ENCODE peak calls at places on chromosomes 5 and 9, in ten cellular contexts. R, C, L, K, Z, F, J, H, G and U are unnamed samples.

GRCh38 chr9:129131300-129132145 is 20.3 kb downstream of the PTPA start:
- DNase-seq in R (peak; percentile 89), C (peak; percentile 82), L (peak; percentile 84), K (peak; percentile 68), Z (peak; percentile 50), F (peak; percentile 89), J (peak; percentile 78), H (peak; percentile 82), G (peak; percentile 69), U (peak; percentile 76)

GRCh38 chr9:97900103-97900737 is 22.1 kb downstream of the TRMO start:
- DNase-seq in R (no peak), C (peak; percentile 11), L (no peak), K (no peak), Z (peak; percentile 72), F (no peak), J (no peak), H (no peak), G (no peak), U (no peak)

GRCh38 chr9:135105211-135105745 is 17.8 kb downstream of the OLFM1 start:
- DNase-seq in R (no peak), C (peak; percentile 28), L (no peak), K (no peak), Z (no peak), F (no peak), J (no peak), H (no peak), G (no peak), U (no peak)

GRCh38 chr5:88813805-88814584 is 69.0 kb downstream of the MEF2C start:
- DNase-seq in R (no peak), C (no peak), L (peak; percentile 82), K (no peak), Z (no peak), F (no peak), J (no peak), H (no peak), G (no peak), U (no peak)

GRCh38 chr5:154712518-154713437 is 42.4 kb upstream of the LARP1 start:
- DNase-seq in R (no peak), C (no peak), L (peak; percentile 88), K (no peak), Z (peak; percentile 4), F (peak; percentile 41), J (no peak), H (no peak), G (no peak), U (no peak)

GRCh38 chr9:108002296-108003056 is 512.9 kb upstream of the KLF4 start:
- DNase-seq in R (no peak), C (no peak), L (peak; percentile 62), K (no peak), Z (no peak), F (no peak), J (no peak), H (no peak), G (no peak), U (no peak)

GRCh38 chr9:137310190-137311052 is 8.3 kb upstream of the NRARP start:
- DNase-seq in R (no peak), C (no peak), L (peak; percentile 53), K (no peak), Z (no peak), F (no peak), J (no peak), H (no peak), G (no peak), U (no peak)

GRCh38 chr5:141223112-141223783 is at the start of gene PCDHB14:
- DNase-seq in R (no peak), C (peak; percentile 23), L (no peak), K (no peak), Z (peak; percentile 62), F (peak; percentile 60), J (no peak), H (no peak), G (no peak), U (peak; percentile 68)

GRCh38 chr5:107204413-107204812 is 466.3 kb downstream of the EFNA5 start:
- DNase-seq in R (no peak), C (no peak), L (no peak), K (no peak), Z (no peak), F (no peak), J (no peak), H (no peak), G (no peak), U (no peak)

GRCh38 chr5:179699640-179700298 is 1.0 kb downstream of the CANX start:
- DNase-seq in R (no peak), C (no peak), L (no peak), K (no peak), Z (peak; percentile 32), F (peak; percentile 55), J (no peak), H (no peak), G (no peak), U (no peak)

GRCh38 chr5:36982146-36982545 is 105.6 kb downstream of the NIPBL start:
- DNase-seq in R (no peak), C (no peak), L (no peak), K (no peak), Z (peak; percentile 54), F (peak; percentile 20), J (no peak), H (no peak), G (no peak), U (no peak)

GRCh38 chr9:121302786-121303185 is 34.8 kb downstream of the GSN start:
- DNase-seq in R (no peak), C (no peak), L (no peak), K (no peak), Z (no peak), F (no peak), J (no peak), H (no peak), G (no peak), U (no peak)

GRCh38 chr9:98892296-98892695 is 51.4 kb upstream of the COL15A1 start:
- DNase-seq in R (no peak), C (no peak), L (no peak), K (no peak), Z (no peak), F (no peak), J (no peak), H (no peak), G (no peak), U (no peak)

GRCh38 chr9:122200960-122201635 is 27.7 kb downstream of the LHX6 start:
- DNase-seq in R (no peak), C (no peak), L (no peak), K (no peak), Z (peak; percentile 20), F (no peak), J (no peak), H (no peak), G (no peak), U (no peak)

GRCh38 chr9:76996700-76997099 is 22.8 kb upstream of the FOXB2 start:
- DNase-seq in R (no peak), C (no peak), L (peak; percentile 78), K (no peak), Z (peak; percentile 33), F (no peak), J (no peak), H (no peak), G (no peak), U (peak; percentile 41)

GRCh38 chr5:75510417-75510835 is 1.0 kb downstream of the CERT1 start:
- DNase-seq in R (no peak), C (peak; percentile 5), L (no peak), K (no peak), Z (peak; percentile 34), F (peak; percentile 49), J (no peak), H (no peak), G (no peak), U (peak; percentile 26)